ENCODE peak calls at places on chromosomes 7 and 10, in eight cellular contexts. One of them, this sample, is unnamed.

GRCh38 chr10:71921319-71922027 is 42.7 kb upstream of the CHST3 start:
- DNase-seq in DND-41: no peak
- DNase-seq in GM12865: no peak
- DNase-seq in hepatocyte: peak; percentile 56
- DNase-seq in fibroblast of lung: no peak
- DNase-seq in kidney epithelial cell: no peak
- DNase-seq in AG09309: no peak
- DNase-seq in fibroblast of mammary gland: peak; percentile 44
- DNase-seq in this sample: no peak

GRCh38 chr10:80144302-80145131 is 12.0 kb downstream of the PLAC9 start:
- DNase-seq in fibroblast of mammary gland: no peak
- DNase-seq in hepatocyte: no peak
- DNase-seq in kidney epithelial cell: no peak
- DNase-seq in fibroblast of lung: no peak
- DNase-seq in DND-41: peak; percentile 13
- DNase-seq in AG09309: no peak
- DNase-seq in GM12865: peak; percentile 22
- DNase-seq in this sample: peak; percentile 33

GRCh38 chr7:34382166-34382893 is 275.7 kb upstream of the NPSR1 start:
- DNase-seq in DND-41: no peak
- DNase-seq in GM12865: no peak
- DNase-seq in fibroblast of mammary gland: no peak
- DNase-seq in AG09309: no peak
- DNase-seq in kidney epithelial cell: no peak
- DNase-seq in fibroblast of lung: no peak
- DNase-seq in hepatocyte: no peak
- DNase-seq in this sample: no peak

GRCh38 chr10:93225938-93226337 is 152.2 kb downstream of the CYP26A1 start:
- DNase-seq in GM12865: no peak
- DNase-seq in AG09309: no peak
- DNase-seq in hepatocyte: no peak
- DNase-seq in DND-41: no peak
- DNase-seq in kidney epithelial cell: no peak
- DNase-seq in fibroblast of lung: no peak
- DNase-seq in fibroblast of mammary gland: no peak
- DNase-seq in this sample: no peak

GRCh38 chr7:51077951-51078350 is 238.7 kb downstream of the COBL start:
- DNase-seq in DND-41: no peak
- DNase-seq in AG09309: no peak
- DNase-seq in kidney epithelial cell: no peak
- DNase-seq in fibroblast of mammary gland: peak; percentile 75
- DNase-seq in GM12865: no peak
- DNase-seq in fibroblast of lung: peak; percentile 4
- DNase-seq in hepatocyte: no peak
- DNase-seq in this sample: no peak

GRCh38 chr10:69659286-69660027 is 29.4 kb downstream of the FAM241B start:
- DNase-seq in GM12865: no peak
- DNase-seq in AG09309: no peak
- DNase-seq in kidney epithelial cell: no peak
- DNase-seq in hepatocyte: no peak
- DNase-seq in fibroblast of lung: no peak
- DNase-seq in DND-41: no peak
- DNase-seq in fibroblast of mammary gland: no peak
- DNase-seq in this sample: no peak

GRCh38 chr7:144416341-144416740 is 12.8 kb upstream of the NOBOX start:
- DNase-seq in DND-41: no peak
- DNase-seq in kidney epithelial cell: no peak
- DNase-seq in fibroblast of lung: no peak
- DNase-seq in AG09309: no peak
- DNase-seq in fibroblast of mammary gland: no peak
- DNase-seq in GM12865: no peak
- DNase-seq in hepatocyte: no peak
- DNase-seq in this sample: no peak

GRCh38 chr10:118045842-118046490 is 775 bp downstream of the RAB11FIP2 start:
- DNase-seq in AG09309: no peak
- DNase-seq in GM12865: peak; percentile 34
- DNase-seq in fibroblast of lung: peak; percentile 41
- DNase-seq in kidney epithelial cell: no peak
- DNase-seq in DND-41: peak; percentile 38
- DNase-seq in fibroblast of mammary gland: peak; percentile 68
- DNase-seq in hepatocyte: peak; percentile 35
- DNase-seq in this sample: no peak

GRCh38 chr7:22138106-22138505 is 192.4 kb upstream of the CDCA7L start:
- DNase-seq in GM12865: no peak
- DNase-seq in AG09309: no peak
- DNase-seq in fibroblast of mammary gland: no peak
- DNase-seq in hepatocyte: no peak
- DNase-seq in kidney epithelial cell: no peak
- DNase-seq in DND-41: no peak
- DNase-seq in fibroblast of lung: no peak
- DNase-seq in this sample: no peak

GRCh38 chr10:23051855-23052309 is 43.5 kb upstream of the MSRB2 start:
- DNase-seq in AG09309: no peak
- DNase-seq in fibroblast of mammary gland: no peak
- DNase-seq in fibroblast of lung: no peak
- DNase-seq in GM12865: no peak
- DNase-seq in DND-41: no peak
- DNase-seq in hepatocyte: no peak
- DNase-seq in kidney epithelial cell: no peak
- DNase-seq in this sample: no peak

GRCh38 chr7:81468516-81468915 is 301.3 kb downstream of the HGF start:
- DNase-seq in hepatocyte: no peak
- DNase-seq in fibroblast of mammary gland: no peak
- DNase-seq in GM12865: no peak
- DNase-seq in DND-41: no peak
- DNase-seq in AG09309: no peak
- DNase-seq in kidney epithelial cell: no peak
- DNase-seq in fibroblast of lung: no peak
- DNase-seq in this sample: no peak

GRCh38 chr7:27182861-27183681 is 2.0 kb downstream of the HOXA11 start:
- DNase-seq in DND-41: no peak
- DNase-seq in fibroblast of mammary gland: no peak
- DNase-seq in kidney epithelial cell: no peak
- DNase-seq in fibroblast of lung: no peak
- DNase-seq in GM12865: no peak
- DNase-seq in AG09309: no peak
- DNase-seq in hepatocyte: no peak
- DNase-seq in this sample: no peak

GRCh38 chr7:155188357-155188756 is 109.3 kb upstream of the INSIG1 start:
- DNase-seq in fibroblast of lung: no peak
- DNase-seq in kidney epithelial cell: no peak
- DNase-seq in fibroblast of mammary gland: no peak
- DNase-seq in AG09309: no peak
- DNase-seq in GM12865: no peak
- DNase-seq in DND-41: peak; percentile 38
- DNase-seq in hepatocyte: no peak
- DNase-seq in this sample: no peak

GRCh38 chr10:22599636-22600228 is 114.6 kb downstream of the PIP4K2A start:
- DNase-seq in AG09309: no peak
- DNase-seq in GM12865: no peak
- DNase-seq in fibroblast of lung: peak; percentile 28
- DNase-seq in hepatocyte: no peak
- DNase-seq in fibroblast of mammary gland: no peak
- DNase-seq in kidney epithelial cell: no peak
- DNase-seq in DND-41: no peak
- DNase-seq in this sample: no peak

GRCh38 chr10:51063659-51064535 is 10.4 kb upstream of the PRKG1 start:
- DNase-seq in DND-41: no peak
- DNase-seq in fibroblast of mammary gland: peak; percentile 77
- DNase-seq in kidney epithelial cell: no peak
- DNase-seq in GM12865: peak; percentile 11
- DNase-seq in AG09309: no peak
- DNase-seq in hepatocyte: peak; percentile 47
- DNase-seq in fibroblast of lung: peak; percentile 35
- DNase-seq in this sample: no peak

GRCh38 chr10:110916554-110917346 is 2.2 kb downstream of the BBIP1 start:
- DNase-seq in kidney epithelial cell: no peak
- DNase-seq in hepatocyte: no peak
- DNase-seq in fibroblast of mammary gland: peak; percentile 64
- DNase-seq in AG09309: peak; percentile 94
- DNase-seq in DND-41: no peak
- DNase-seq in fibroblast of lung: peak; percentile 92
- DNase-seq in GM12865: no peak
- DNase-seq in this sample: no peak

GRCh38 chr7:1156782-1157535 is 3.0 kb downstream of the ZFAND2A start:
- DNase-seq in DND-41: no peak
- DNase-seq in fibroblast of lung: peak; percentile 47
- DNase-seq in fibroblast of mammary gland: peak; percentile 64
- DNase-seq in kidney epithelial cell: peak; percentile 45
- DNase-seq in hepatocyte: peak; percentile 38
- DNase-seq in AG09309: no peak
- DNase-seq in GM12865: no peak
- DNase-seq in this sample: no peak

GRCh38 chr10:452512-453504 is 236.7 kb downstream of the DIP2C start:
- DNase-seq in fibroblast of mammary gland: no peak
- DNase-seq in DND-41: no peak
- DNase-seq in hepatocyte: no peak
- DNase-seq in AG09309: no peak
- DNase-seq in kidney epithelial cell: no peak
- DNase-seq in fibroblast of lung: peak; percentile 38
- DNase-seq in GM12865: no peak
- DNase-seq in this sample: no peak

GRCh38 chr10:974785-975074 is 13.5 kb upstream of the GTPBP4 start:
- DNase-seq in fibroblast of mammary gland: no peak
- DNase-seq in AG09309: no peak
- DNase-seq in DND-41: no peak
- DNase-seq in hepatocyte: no peak
- DNase-seq in kidney epithelial cell: no peak
- DNase-seq in fibroblast of lung: no peak
- DNase-seq in GM12865: no peak
- DNase-seq in this sample: no peak

GRCh38 chr7:92778972-92779371 is 57.4 kb downstream of the CDK6 start:
- DNase-seq in DND-41: no peak
- DNase-seq in kidney epithelial cell: no peak
- DNase-seq in fibroblast of mammary gland: peak; percentile 96
- DNase-seq in GM12865: peak; percentile 46
- DNase-seq in hepatocyte: no peak
- DNase-seq in fibroblast of lung: peak; percentile 79
- DNase-seq in AG09309: peak; percentile 76
- DNase-seq in this sample: no peak

GRCh38 chr10:10854715-10855114 is 163.0 kb upstream of the CELF2 start:
- DNase-seq in kidney epithelial cell: no peak
- DNase-seq in hepatocyte: no peak
- DNase-seq in DND-41: no peak
- DNase-seq in fibroblast of lung: no peak
- DNase-seq in fibroblast of mammary gland: no peak
- DNase-seq in GM12865: peak; percentile 3
- DNase-seq in AG09309: no peak
- DNase-seq in this sample: no peak

GRCh38 chr10:70512149-70512611 is 33.6 kb downstream of the PALD1 start:
- DNase-seq in GM12865: no peak
- DNase-seq in DND-41: no peak
- DNase-seq in AG09309: no peak
- DNase-seq in kidney epithelial cell: no peak
- DNase-seq in hepatocyte: no peak
- DNase-seq in fibroblast of lung: peak; percentile 41
- DNase-seq in fibroblast of mammary gland: no peak
- DNase-seq in this sample: no peak

GRCh38 chr10:59587083-59587755 is 122.4 kb downstream of the SLC16A9 start:
- DNase-seq in DND-41: no peak
- DNase-seq in hepatocyte: no peak
- DNase-seq in GM12865: no peak
- DNase-seq in fibroblast of mammary gland: no peak
- DNase-seq in kidney epithelial cell: no peak
- DNase-seq in AG09309: no peak
- DNase-seq in fibroblast of lung: no peak
- DNase-seq in this sample: no peak

GRCh38 chr7:38451840-38452239 is 178.4 kb upstream of the TARP start:
- DNase-seq in kidney epithelial cell: no peak
- DNase-seq in AG09309: peak; percentile 29
- DNase-seq in hepatocyte: peak; percentile 25
- DNase-seq in GM12865: peak; percentile 29
- DNase-seq in DND-41: no peak
- DNase-seq in fibroblast of lung: peak; percentile 38
- DNase-seq in fibroblast of mammary gland: peak; percentile 82
- DNase-seq in this sample: no peak

GRCh38 chr10:63375458-63375857 is 90.3 kb downstream of the JMJD1C start:
- DNase-seq in hepatocyte: no peak
- DNase-seq in kidney epithelial cell: no peak
- DNase-seq in DND-41: no peak
- DNase-seq in fibroblast of mammary gland: peak; percentile 47
- DNase-seq in AG09309: no peak
- DNase-seq in GM12865: no peak
- DNase-seq in fibroblast of lung: no peak
- DNase-seq in this sample: no peak

GRCh38 chr10:29257106-29257783 is 31.6 kb upstream of the LYZL1 start:
- DNase-seq in kidney epithelial cell: peak; percentile 51
- DNase-seq in AG09309: peak; percentile 97
- DNase-seq in GM12865: no peak
- DNase-seq in fibroblast of lung: peak; percentile 92
- DNase-seq in fibroblast of mammary gland: peak; percentile 97
- DNase-seq in hepatocyte: peak; percentile 84
- DNase-seq in DND-41: no peak
- DNase-seq in this sample: no peak

GRCh38 chr7:47180268-47180826 is 401.6 kb downstream of the TNS3 start:
- DNase-seq in fibroblast of lung: peak; percentile 45
- DNase-seq in hepatocyte: peak; percentile 80
- DNase-seq in fibroblast of mammary gland: peak; percentile 69
- DNase-seq in DND-41: peak; percentile 15
- DNase-seq in AG09309: peak; percentile 33
- DNase-seq in GM12865: peak; percentile 45
- DNase-seq in kidney epithelial cell: no peak
- DNase-seq in this sample: no peak

GRCh38 chr7:99928994-99929729 is at the start of gene GJC3:
- DNase-seq in kidney epithelial cell: no peak
- DNase-seq in fibroblast of lung: peak; percentile 47
- DNase-seq in AG09309: no peak
- DNase-seq in fibroblast of mammary gland: peak; percentile 53
- DNase-seq in GM12865: peak; percentile 55
- DNase-seq in DND-41: peak; percentile 55
- DNase-seq in hepatocyte: peak; percentile 75
- DNase-seq in this sample: peak; percentile 44
- H3K4me3 ChIP-seq in kidney epithelial cell: peak within 1 kb of the TSS; percentile 13
- H3K4me3 ChIP-seq in fibroblast of lung: no peak within 1 kb of the TSS
- H3K4me3 ChIP-seq in AG09309: peak within 1 kb of the TSS; percentile 16
- H3K4me3 ChIP-seq in fibroblast of mammary gland: no peak within 1 kb of the TSS
- H3K4me3 ChIP-seq in GM12865: peak within 1 kb of the TSS; percentile 46
- H3K4me3 ChIP-seq in DND-41: peak within 1 kb of the TSS; percentile 10
- H3K4me3 ChIP-seq in hepatocyte: no peak within 1 kb of the TSS
- H3K4me3 ChIP-seq in this sample: no peak within 1 kb of the TSS

GRCh38 chr10:97336942-97337719 is 2.6 kb upstream of the FRAT2 start:
- DNase-seq in GM12865: no peak
- DNase-seq in kidney epithelial cell: no peak
- DNase-seq in DND-41: no peak
- DNase-seq in hepatocyte: peak; percentile 45
- DNase-seq in AG09309: no peak
- DNase-seq in fibroblast of lung: no peak
- DNase-seq in fibroblast of mammary gland: no peak
- DNase-seq in this sample: no peak
- H3K4me3 ChIP-seq in GM12865: no peak overlapping the region
- H3K4me3 ChIP-seq in kidney epithelial cell: no peak overlapping the region
- H3K4me3 ChIP-seq in DND-41: no peak overlapping the region
- H3K4me3 ChIP-seq in hepatocyte: no peak overlapping the region
- H3K4me3 ChIP-seq in AG09309: no peak overlapping the region
- H3K4me3 ChIP-seq in fibroblast of lung: no peak overlapping the region
- H3K4me3 ChIP-seq in fibroblast of mammary gland: no peak overlapping the region
- H3K4me3 ChIP-seq in this sample: no peak overlapping the region

GRCh38 chr7:99677646-99678045 is 2.1 kb downstream of the CYP3A5 start:
- DNase-seq in DND-41: no peak
- DNase-seq in AG09309: no peak
- DNase-seq in fibroblast of mammary gland: no peak
- DNase-seq in hepatocyte: no peak
- DNase-seq in kidney epithelial cell: no peak
- DNase-seq in fibroblast of lung: no peak
- DNase-seq in GM12865: no peak
- DNase-seq in this sample: no peak
- H3K4me3 ChIP-seq in DND-41: no peak overlapping the region
- H3K4me3 ChIP-seq in AG09309: no peak overlapping the region
- H3K4me3 ChIP-seq in fibroblast of mammary gland: no peak overlapping the region
- H3K4me3 ChIP-seq in hepatocyte: no peak overlapping the region
- H3K4me3 ChIP-seq in kidney epithelial cell: no peak overlapping the region
- H3K4me3 ChIP-seq in fibroblast of lung: no peak overlapping the region
- H3K4me3 ChIP-seq in GM12865: no peak overlapping the region
- H3K4me3 ChIP-seq in this sample: no peak overlapping the region

GRCh38 chr10:112898540-112899395 is 51.3 kb upstream of the TCF7L2 start:
- DNase-seq in GM12865: no peak
- DNase-seq in kidney epithelial cell: peak; percentile 54
- DNase-seq in DND-41: no peak
- DNase-seq in fibroblast of lung: peak; percentile 80
- DNase-seq in hepatocyte: peak; percentile 89
- DNase-seq in AG09309: no peak
- DNase-seq in fibroblast of mammary gland: peak; percentile 85
- DNase-seq in this sample: no peak
- H3K4me3 ChIP-seq in GM12865: no peak overlapping the region
- H3K4me3 ChIP-seq in kidney epithelial cell: peak overlapping the region; percentile 30
- H3K4me3 ChIP-seq in DND-41: no peak overlapping the region
- H3K4me3 ChIP-seq in fibroblast of lung: no peak overlapping the region
- H3K4me3 ChIP-seq in hepatocyte: no peak overlapping the region
- H3K4me3 ChIP-seq in AG09309: no peak overlapping the region
- H3K4me3 ChIP-seq in fibroblast of mammary gland: peak overlapping the region; percentile 9
- H3K4me3 ChIP-seq in this sample: no peak overlapping the region

This sample was measured in CD4-positive, alpha-beta memory T cell.